ENCODE peak calls at places on chromosomes 6 and 20, in four cellular contexts. E is sigmoid colon, B is heart right ventricle, U is left lung. W is an unnamed sample.

GRCh38 chr6:87199787-87200186 is 44.4 kb downstream of the ZNF292 start:
- DNase-seq in B (no peak), U (no peak), E (no peak), W (no peak)

GRCh38 chr6:678515-678914 is 14.4 kb downstream of the EXOC2 start:
- DNase-seq in E (no peak), U (no peak), B (no peak), W (no peak)

GRCh38 chr20:24735263-24735662 is 213.8 kb upstream of the CST7 start:
- DNase-seq in U (no peak), B (no peak), E (no peak), W (no peak)

GRCh38 chr6:43935921-43936320 is 165.9 kb downstream of the VEGFA start:
- DNase-seq in B (no peak), E (peak; percentile 13), U (no peak), W (no peak)

GRCh38 chr6:160500639-160501038 is 152.5 kb downstream of the SLC22A3 start:
- DNase-seq in B (no peak), E (no peak), U (no peak), W (no peak)

GRCh38 chr6:81169166-81169565 is 583.3 kb downstream of the TENT5A start:
- DNase-seq in E (no peak), U (no peak), B (no peak), W (no peak)

GRCh38 chr6:156828280-156828703 is 51.1 kb downstream of the ARID1B start:
- DNase-seq in B (no peak), U (no peak), E (no peak), W (no peak)

GRCh38 chr6:44615621-44616020 is 228.1 kb downstream of the CDC5L start:
- DNase-seq in U (no peak), E (no peak), B (no peak), W (no peak)

GRCh38 chr6:109791301-109791700 is 100.2 kb downstream of the FIG4 start:
- DNase-seq in E (no peak), U (no peak), B (no peak), W (no peak)

GRCh38 chr6:33995046-33995872 is 150.6 kb downstream of the GRM4 start:
- DNase-seq in B (no peak), U (no peak), E (no peak), W (no peak)

GRCh38 chr6:157879034-157879872 is 56.2 kb downstream of the SNX9 start:
- DNase-seq in E (no peak), B (no peak), U (no peak), W (no peak)

GRCh38 chr6:157461000-157461915 is 80.3 kb downstream of the ZDHHC14 start:
- DNase-seq in B (no peak), E (no peak), U (no peak), W (no peak)

GRCh38 chr6:152173321-152173720 is 365.8 kb downstream of the ESR1 start:
- DNase-seq in B (no peak), E (no peak), U (no peak), W (no peak)

GRCh38 chr6:139763468-139764214 is 389.2 kb upstream of the CITED2 start:
- DNase-seq in E (no peak), U (no peak), B (no peak), W (no peak)

GRCh38 chr20:38747495-38748096 is 664 bp upstream of the ACTR5 start:
- DNase-seq in E (no peak), U (no peak), B (no peak), W (no peak)

GRCh38 chr6:30156262-30156599 is 4.8 kb downstream of the TRIM10 start:
- DNase-seq in E (no peak), B (no peak), U (peak; percentile 51), W (no peak)

GRCh38 chr6:28794175-28795002 is 129.4 kb downstream of the TRIM27 start:
- DNase-seq in E (no peak), B (no peak), U (no peak), W (no peak)

GRCh38 chr6:166802437-166802836 is 153.9 kb downstream of the RNASET2 start:
- DNase-seq in U (no peak), B (no peak), E (no peak), W (no peak)

GRCh38 chr20:17971571-17972013 is 2.8 kb downstream of the MGME1 start:
- DNase-seq in U (no peak), B (no peak), E (no peak), W (peak; percentile 68)

GRCh38 chr20:23086056-23086551 is at the start of gene CD93:
- DNase-seq in U (no peak), B (peak; percentile 58), E (no peak), W (no peak)

GRCh38 chr6:42197574-42198362 is 3.0 kb upstream of the GUCA1B start:
- DNase-seq in U (no peak), B (no peak), E (no peak), W (no peak)

GRCh38 chr20:2379511-2380229 is 1.0 kb upstream of the TGM6 start:
- DNase-seq in U (no peak), E (no peak), B (no peak), W (no peak)

GRCh38 chr20:47334022-47334551 is 22.4 kb downstream of the ZMYND8 start:
- DNase-seq in E (no peak), U (no peak), B (no peak), W (peak; percentile 92)

GRCh38 chr20:57211949-57212889 is 54.2 kb downstream of the BMP7 start:
- DNase-seq in E (peak; percentile 91), U (peak; percentile 61), B (peak; percentile 39), W (peak; percentile 45)

GRCh38 chr6:18329781-18330180 is 57.4 kb upstream of the RNF144B start:
- DNase-seq in U (no peak), B (no peak), E (no peak), W (no peak)

GRCh38 chr6:132130530-132131298 is 179.5 kb upstream of the CCN2 start:
- DNase-seq in U (no peak), E (peak; percentile 71), B (peak; percentile 20), W (no peak)
- TF ChIP-seq CTCF in U (no peak), E (no peak), B (peak; percentile 18), W (no peak)

GRCh38 chr6:57432162-57432561 is 114.7 kb downstream of the PRIM2 start:
- DNase-seq in B (no peak), E (no peak), U (no peak), W (no peak)

GRCh38 chr6:57434944-57435343 is 117.5 kb downstream of the PRIM2 start:
- DNase-seq in U (no peak), B (no peak), E (no peak), W (no peak)

GRCh38 chr6:57435475-57436163 is 118.2 kb downstream of the PRIM2 start:
- DNase-seq in U (no peak), B (no peak), E (no peak), W (no peak)

GRCh38 chr6:57432919-57433684 is 115.7 kb downstream of the PRIM2 start:
- DNase-seq in E (no peak), U (no peak), B (no peak), W (no peak)
- H3K4me3 ChIP-seq in E (no peak overlapping the region), U (no peak overlapping the region), B (no peak overlapping the region), W (no peak overlapping the region)

GRCh38 chr6:26020291-26020982 is 57.8 kb downstream of the TRIM38 start:
- DNase-seq in B (peak; percentile 71), U (peak; percentile 85), E (peak; percentile 94), W (no peak)

GRCh38 chr6:26016326-26017275 is 54.0 kb downstream of the TRIM38 start:
- DNase-seq in E (no peak), U (peak; percentile 50), B (peak; percentile 66), W (no peak)

GRCh38 chr6:26019261-26019845 is 56.8 kb downstream of the TRIM38 start:
- DNase-seq in U (no peak), B (no peak), E (no peak), W (no peak)

GRCh38 chr6:26020983-26021349 is 58.4 kb downstream of the TRIM38 start:
- DNase-seq in U (peak; percentile 62), E (peak; percentile 84), B (peak; percentile 54), W (no peak)

DNA sequence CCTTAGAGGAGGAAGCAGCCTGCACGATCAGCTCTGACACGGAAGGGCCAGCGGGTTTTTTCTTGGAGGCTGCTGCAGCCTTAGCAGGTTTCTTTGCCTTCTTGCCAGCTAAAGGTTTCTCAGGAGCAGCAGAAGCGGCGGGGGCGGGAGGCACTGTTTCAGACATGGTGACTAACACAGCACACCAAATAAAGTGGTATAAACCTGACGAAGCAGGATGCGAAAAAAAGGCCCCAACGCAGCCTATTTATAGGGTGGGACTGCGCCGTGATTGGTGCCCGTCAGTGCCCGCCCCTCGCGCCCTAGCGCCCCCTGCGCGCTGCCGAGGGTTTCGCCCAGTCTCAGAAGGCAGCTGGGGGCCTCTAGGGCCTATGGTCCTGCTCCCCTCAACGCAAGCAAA is 55.0 kb downstream of the TRIM38 start:
- DNase-seq in B (peak; percentile 70), U (peak; percentile 63), E (peak; percentile 91), W (no peak)
- TF ChIP-seq CTCF in B (peak; percentile 59), U (no peak), E (no peak), W (peak; percentile 61)

GRCh38 chr20:25867776-25868649 is 171.4 kb upstream of the ZNF337 start:
- DNase-seq in E (peak; percentile 89), U (peak; percentile 67), B (peak; percentile 86), W (no peak)
- H3K4me3 ChIP-seq in E (peak overlapping the region; percentile 26), U (peak overlapping the region; percentile 27), B (peak overlapping the region; percentile 61), W (peak overlapping the region; percentile 47)